ENCODE peak calls at places on chromosomes 12 and 14, in seven cellular contexts. One of them, this sample, is unnamed.

GRCh38 chr14:54976316-54976715 is 50.6 kb downstream of the WDHD1 start:
- DNase-seq in trophoblast cell: no peak
- DNase-seq in AG04450: peak; percentile 30
- DNase-seq in tibial artery: no peak
- DNase-seq in body of pancreas: no peak
- DNase-seq in neuronal stem cell: no peak
- DNase-seq in tibial nerve: no peak
- DNase-seq in this sample: peak; percentile 39

GRCh38 chr14:94481468-94482131 is 5.6 kb upstream of the SERPINA9 start:
- DNase-seq in trophoblast cell: peak; percentile 90
- DNase-seq in AG04450: no peak
- DNase-seq in tibial artery: no peak
- DNase-seq in body of pancreas: no peak
- DNase-seq in neuronal stem cell: no peak
- DNase-seq in tibial nerve: no peak
- DNase-seq in this sample: peak; percentile 63

GRCh38 chr14:55915464-55915863 is 202.7 kb upstream of the PELI2 start:
- DNase-seq in trophoblast cell: no peak
- DNase-seq in AG04450: no peak
- DNase-seq in tibial artery: no peak
- DNase-seq in body of pancreas: no peak
- DNase-seq in neuronal stem cell: no peak
- DNase-seq in tibial nerve: peak; percentile 14
- DNase-seq in this sample: no peak

GRCh38 chr12:124713041-124713435 is 145.6 kb upstream of the NCOR2 start:
- DNase-seq in trophoblast cell: peak; percentile 97
- DNase-seq in AG04450: no peak
- DNase-seq in tibial artery: peak; percentile 86
- DNase-seq in body of pancreas: no peak
- DNase-seq in neuronal stem cell: no peak
- DNase-seq in tibial nerve: peak; percentile 78
- DNase-seq in this sample: no peak

GRCh38 chr12:12079291-12079690 is 8.6 kb downstream of the BCL2L14 start:
- DNase-seq in trophoblast cell: no peak
- DNase-seq in AG04450: no peak
- DNase-seq in tibial artery: no peak
- DNase-seq in body of pancreas: no peak
- DNase-seq in neuronal stem cell: no peak
- DNase-seq in tibial nerve: no peak
- DNase-seq in this sample: peak; percentile 27

GRCh38 chr12:62676521-62677307 is 210.1 kb downstream of the MON2 start:
- DNase-seq in trophoblast cell: no peak
- DNase-seq in AG04450: no peak
- DNase-seq in tibial artery: no peak
- DNase-seq in body of pancreas: no peak
- DNase-seq in neuronal stem cell: no peak
- DNase-seq in tibial nerve: no peak
- DNase-seq in this sample: no peak

GRCh38 chr12:85794551-85794950 is 41.7 kb downstream of the RASSF9 start:
- DNase-seq in trophoblast cell: no peak
- DNase-seq in AG04450: no peak
- DNase-seq in tibial artery: no peak
- DNase-seq in body of pancreas: no peak
- DNase-seq in neuronal stem cell: peak; percentile 4
- DNase-seq in tibial nerve: no peak
- DNase-seq in this sample: no peak

GRCh38 chr12:67355428-67356385 is 86.5 kb downstream of the CAND1 start:
- DNase-seq in trophoblast cell: peak; percentile 82
- DNase-seq in AG04450: peak; percentile 20
- DNase-seq in tibial artery: no peak
- DNase-seq in body of pancreas: peak; percentile 28
- DNase-seq in neuronal stem cell: peak; percentile 51
- DNase-seq in tibial nerve: no peak
- DNase-seq in this sample: no peak

GRCh38 chr12:80178846-80179245 is 79.5 kb downstream of the OTOGL start:
- DNase-seq in trophoblast cell: no peak
- DNase-seq in AG04450: no peak
- DNase-seq in tibial artery: no peak
- DNase-seq in body of pancreas: no peak
- DNase-seq in neuronal stem cell: no peak
- DNase-seq in tibial nerve: no peak
- DNase-seq in this sample: no peak

GRCh38 chr12:92597997-92598396 is 104.8 kb upstream of the PLEKHG7 start:
- DNase-seq in trophoblast cell: peak; percentile 43
- DNase-seq in AG04450: no peak
- DNase-seq in tibial artery: no peak
- DNase-seq in body of pancreas: no peak
- DNase-seq in neuronal stem cell: no peak
- DNase-seq in tibial nerve: no peak
- DNase-seq in this sample: no peak

GRCh38 chr12:29639893-29640495 is 142.5 kb upstream of the OVCH1 start:
- DNase-seq in trophoblast cell: no peak
- DNase-seq in AG04450: no peak
- DNase-seq in tibial artery: no peak
- DNase-seq in body of pancreas: no peak
- DNase-seq in neuronal stem cell: no peak
- DNase-seq in tibial nerve: peak; percentile 17
- DNase-seq in this sample: no peak

GRCh38 chr12:6867407-6868210 is at the start of gene TPI1:
- DNase-seq in trophoblast cell: peak; percentile 84
- DNase-seq in AG04450: peak; percentile 51
- DNase-seq in tibial artery: peak; percentile 94
- DNase-seq in body of pancreas: peak; percentile 91
- DNase-seq in neuronal stem cell: no peak
- DNase-seq in tibial nerve: no peak
- DNase-seq in this sample: peak; percentile 78

GRCh38 chr14:74502236-74503019 is 8.9 kb downstream of the ISCA2 start:
- DNase-seq in trophoblast cell: peak; percentile 40
- DNase-seq in AG04450: no peak
- DNase-seq in tibial artery: no peak
- DNase-seq in body of pancreas: no peak
- DNase-seq in neuronal stem cell: no peak
- DNase-seq in tibial nerve: peak; percentile 57
- DNase-seq in this sample: no peak

GRCh38 chr14:92493492-92493891 is 20.1 kb upstream of the RIN3 start:
- DNase-seq in trophoblast cell: no peak
- DNase-seq in AG04450: no peak
- DNase-seq in tibial artery: no peak
- DNase-seq in body of pancreas: no peak
- DNase-seq in neuronal stem cell: no peak
- DNase-seq in tibial nerve: no peak
- DNase-seq in this sample: no peak

GRCh38 chr12:104683831-104684503 is 227.2 kb downstream of the CHST11 start:
- DNase-seq in trophoblast cell: no peak
- DNase-seq in AG04450: no peak
- DNase-seq in tibial artery: no peak
- DNase-seq in body of pancreas: no peak
- DNase-seq in neuronal stem cell: no peak
- DNase-seq in tibial nerve: no peak
- DNase-seq in this sample: no peak

GRCh38 chr14:64755661-64756265 is 51.5 kb downstream of the PLEKHG3 start:
- DNase-seq in trophoblast cell: no peak
- DNase-seq in AG04450: no peak
- DNase-seq in tibial artery: no peak
- DNase-seq in body of pancreas: no peak
- DNase-seq in neuronal stem cell: no peak
- DNase-seq in tibial nerve: no peak
- DNase-seq in this sample: no peak

GRCh38 chr14:89669209-89669608 is 252.2 kb upstream of the FOXN3 start:
- DNase-seq in trophoblast cell: peak; percentile 67
- DNase-seq in AG04450: no peak
- DNase-seq in tibial artery: peak; percentile 66
- DNase-seq in body of pancreas: no peak
- DNase-seq in neuronal stem cell: no peak
- DNase-seq in tibial nerve: no peak
- DNase-seq in this sample: no peak

GRCh38 chr14:92794547-92794941 is 439 bp downstream of the GOLGA5 start:
- DNase-seq in trophoblast cell: peak; percentile 41
- DNase-seq in AG04450: no peak
- DNase-seq in tibial artery: no peak
- DNase-seq in body of pancreas: peak; percentile 19
- DNase-seq in neuronal stem cell: no peak
- DNase-seq in tibial nerve: no peak
- DNase-seq in this sample: peak; percentile 18

GRCh38 chr12:11677752-11678151 is 28.3 kb downstream of the ETV6 start:
- DNase-seq in trophoblast cell: no peak
- DNase-seq in AG04450: no peak
- DNase-seq in tibial artery: no peak
- DNase-seq in body of pancreas: no peak
- DNase-seq in neuronal stem cell: no peak
- DNase-seq in tibial nerve: no peak
- DNase-seq in this sample: no peak

GRCh38 chr12:1660304-1661187 is 30.3 kb upstream of the ADIPOR2 start:
- DNase-seq in trophoblast cell: peak; percentile 74
- DNase-seq in AG04450: no peak
- DNase-seq in tibial artery: peak; percentile 76
- DNase-seq in body of pancreas: peak; percentile 98
- DNase-seq in neuronal stem cell: no peak
- DNase-seq in tibial nerve: peak; percentile 84
- DNase-seq in this sample: no peak

GRCh38 chr12:52434760-52435530 is 774 bp upstream of the KRT75 start:
- DNase-seq in trophoblast cell: no peak
- DNase-seq in AG04450: no peak
- DNase-seq in tibial artery: no peak
- DNase-seq in body of pancreas: no peak
- DNase-seq in neuronal stem cell: no peak
- DNase-seq in tibial nerve: no peak
- DNase-seq in this sample: no peak

GRCh38 chr14:23633160-23633701 is 2.9 kb upstream of the DHRS2 start:
- DNase-seq in trophoblast cell: no peak
- DNase-seq in AG04450: no peak
- DNase-seq in tibial artery: no peak
- DNase-seq in body of pancreas: no peak
- DNase-seq in neuronal stem cell: no peak
- DNase-seq in tibial nerve: no peak
- DNase-seq in this sample: no peak

GRCh38 chr14:19895282-19895681 is 20.3 kb downstream of the OR4K2 start:
- DNase-seq in trophoblast cell: no peak
- DNase-seq in AG04450: no peak
- DNase-seq in tibial artery: no peak
- DNase-seq in body of pancreas: no peak
- DNase-seq in neuronal stem cell: no peak
- DNase-seq in tibial nerve: no peak
- DNase-seq in this sample: no peak
- H3K9me3 ChIP-seq in trophoblast cell: peaks cover 21% of the 10 kb centered on the region
- H3K9me3 ChIP-seq in AG04450: peaks cover 33% of the 10 kb centered on the region
- H3K9me3 ChIP-seq in tibial artery: peaks cover 57% of the 10 kb centered on the region
- H3K9me3 ChIP-seq in body of pancreas: no peaks in the 10 kb centered on the region
- H3K9me3 ChIP-seq in neuronal stem cell: peaks cover 32% of the 10 kb centered on the region
- H3K9me3 ChIP-seq in tibial nerve: no peaks in the 10 kb centered on the region
- H3K9me3 ChIP-seq in this sample: peaks cover 3% of the 10 kb centered on the region

DNA sequence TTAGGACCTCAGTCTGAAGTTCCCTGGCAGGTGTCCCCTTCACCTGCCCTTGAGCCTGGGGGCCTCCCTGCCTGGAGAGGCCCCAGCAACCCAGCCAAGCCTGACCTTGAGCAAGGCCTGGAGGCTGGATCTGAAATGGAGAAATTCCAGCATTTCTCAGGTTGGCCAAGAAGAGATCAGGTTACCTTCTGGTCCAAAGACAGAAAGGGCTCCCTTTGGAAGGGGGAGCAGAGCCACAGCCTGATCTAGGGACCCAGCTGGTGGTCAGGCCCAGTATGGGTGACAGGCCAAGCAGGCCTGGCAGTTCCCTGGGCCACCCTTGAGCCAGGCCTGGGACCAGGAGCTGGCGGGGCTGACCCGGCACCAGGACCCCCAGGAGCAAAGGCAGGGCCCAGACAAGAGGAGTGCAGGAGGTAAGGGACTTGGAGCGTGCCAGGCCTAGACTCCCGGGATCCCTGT is 82.8 kb downstream of the TNFAIP2 start:
- DNase-seq in trophoblast cell: peak; percentile 44
- DNase-seq in AG04450: no peak
- DNase-seq in tibial artery: no peak
- DNase-seq in body of pancreas: peak; percentile 39
- DNase-seq in neuronal stem cell: no peak
- DNase-seq in tibial nerve: no peak
- DNase-seq in this sample: no peak
- H3K4me3 ChIP-seq in trophoblast cell: no peak overlapping the region
- H3K4me3 ChIP-seq in AG04450: no peak overlapping the region
- H3K4me3 ChIP-seq in tibial artery: peak overlapping the region; percentile 50
- H3K4me3 ChIP-seq in body of pancreas: no peak overlapping the region
- H3K4me3 ChIP-seq in neuronal stem cell: peak overlapping the region; percentile 25
- H3K4me3 ChIP-seq in tibial nerve: peak overlapping the region; percentile 42
- H3K4me3 ChIP-seq in this sample: peak overlapping the region; percentile 58

DNA sequence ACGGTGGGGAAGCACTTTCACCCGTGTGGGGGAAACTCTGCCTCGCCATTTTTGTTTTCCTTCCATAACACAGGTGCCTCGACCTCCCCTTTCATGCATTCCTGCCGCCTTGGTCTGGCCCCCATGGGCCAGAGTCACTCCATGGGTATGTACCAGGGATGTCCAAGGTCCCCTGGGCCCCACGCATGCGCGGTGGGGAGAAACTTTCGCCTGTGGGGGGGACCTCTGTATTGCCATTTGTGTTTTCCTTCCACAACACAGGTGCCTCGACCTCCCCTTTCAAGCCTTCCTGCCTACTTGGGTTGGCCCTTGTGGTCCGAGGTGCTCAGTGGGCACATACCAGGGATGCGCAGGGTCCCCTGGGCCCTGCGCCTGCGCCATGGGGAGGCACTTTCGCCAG is 345.8 kb downstream of the ALG10 start:
- DNase-seq in trophoblast cell: no peak
- DNase-seq in AG04450: no peak
- DNase-seq in tibial artery: no peak
- DNase-seq in body of pancreas: no peak
- DNase-seq in neuronal stem cell: no peak
- DNase-seq in tibial nerve: no peak
- DNase-seq in this sample: no peak
- H3K9me3 ChIP-seq in trophoblast cell: peaks cover 99% of the 10 kb centered on the region
- H3K9me3 ChIP-seq in AG04450: peaks cover 100% of the 10 kb centered on the region
- H3K9me3 ChIP-seq in tibial artery: peaks cover 93% of the 10 kb centered on the region
- H3K9me3 ChIP-seq in body of pancreas: no peaks in the 10 kb centered on the region
- H3K9me3 ChIP-seq in neuronal stem cell: peaks cover 89% of the 10 kb centered on the region
- H3K9me3 ChIP-seq in tibial nerve: no peaks in the 10 kb centered on the region
- H3K9me3 ChIP-seq in this sample: no peaks in the 10 kb centered on the region

GRCh38 chr12:3298603-3299002 is 192.4 kb upstream of the PRMT8 start:
- DNase-seq in trophoblast cell: no peak
- DNase-seq in AG04450: no peak
- DNase-seq in tibial artery: no peak
- DNase-seq in body of pancreas: no peak
- DNase-seq in neuronal stem cell: no peak
- DNase-seq in tibial nerve: no peak
- DNase-seq in this sample: no peak

GRCh38 chr12:3300833-3301401 is 190.1 kb upstream of the PRMT8 start:
- DNase-seq in trophoblast cell: no peak
- DNase-seq in AG04450: no peak
- DNase-seq in tibial artery: no peak
- DNase-seq in body of pancreas: no peak
- DNase-seq in neuronal stem cell: no peak
- DNase-seq in tibial nerve: no peak
- DNase-seq in this sample: no peak

GRCh38 chr12:3303410-3304136 is 187.4 kb upstream of the PRMT8 start:
- DNase-seq in trophoblast cell: no peak
- DNase-seq in AG04450: no peak
- DNase-seq in tibial artery: no peak
- DNase-seq in body of pancreas: peak; percentile 44
- DNase-seq in neuronal stem cell: no peak
- DNase-seq in tibial nerve: no peak
- DNase-seq in this sample: no peak

GRCh38 chr12:3302406-3303041 is 188.5 kb upstream of the PRMT8 start:
- DNase-seq in trophoblast cell: no peak
- DNase-seq in AG04450: no peak
- DNase-seq in tibial artery: no peak
- DNase-seq in body of pancreas: no peak
- DNase-seq in neuronal stem cell: no peak
- DNase-seq in tibial nerve: no peak
- DNase-seq in this sample: no peak

GRCh38 chr12:3299929-3300832 is 190.8 kb upstream of the PRMT8 start:
- DNase-seq in trophoblast cell: peak; percentile 99
- DNase-seq in AG04450: peak; percentile 76
- DNase-seq in tibial artery: peak; percentile 90
- DNase-seq in body of pancreas: peak; percentile 95
- DNase-seq in neuronal stem cell: peak; percentile 78
- DNase-seq in tibial nerve: peak; percentile 87
- DNase-seq in this sample: peak; percentile 95
- H3K4me3 ChIP-seq in trophoblast cell: no peak overlapping the region
- H3K4me3 ChIP-seq in AG04450: peak overlapping the region; percentile 46
- H3K4me3 ChIP-seq in tibial artery: peak overlapping the region; percentile 24
- H3K4me3 ChIP-seq in body of pancreas: no peak overlapping the region
- H3K4me3 ChIP-seq in neuronal stem cell: no peak overlapping the region
- H3K4me3 ChIP-seq in tibial nerve: no peak overlapping the region
- H3K4me3 ChIP-seq in this sample: no peak overlapping the region

This sample was measured in MG63.